ENCODE peak calls at places on chromosomes 13 and 19, in seven cellular contexts. E, V, L, D, C, G and W are unnamed samples.

GRCh38 chr19:46387713-46388130 is 25.6 kb downstream of the CCDC8 start:
- DNase-seq in E (no peak), V (peak), L (no peak), D (no peak), C (no peak), G (no peak), W (peak)

GRCh38 chr19:485583-486236 is 10.6 kb upstream of the MADCAM1 start:
- DNase-seq in E (no peak), V (no peak), L (peak), D (peak), C (peak), G (no peak), W (no peak)

GRCh38 chr13:32527151-32527550 is 11.4 kb downstream of the N4BP2L2 start:
- DNase-seq in E (no peak), V (no peak), L (no peak), D (no peak), C (no peak), G (no peak), W (no peak)

GRCh38 chr13:94333131-94333820 is 146.2 kb downstream of the DCT start:
- DNase-seq in E (no peak), V (no peak), L (no peak), D (no peak), C (no peak), G (no peak), W (no peak)

GRCh38 chr19:17107546-17108452 is 32.2 kb downstream of the MYO9B start:
- DNase-seq in E (peak), V (peak), L (peak), D (peak), C (peak), G (peak), W (no peak)

GRCh38 chr13:75222031-75222430 is 259.9 kb downstream of the TBC1D4 start:
- DNase-seq in E (no peak), V (no peak), L (no peak), D (no peak), C (no peak), G (no peak), W (no peak)

GRCh38 chr13:111855016-111855590 is 211.8 kb upstream of the SOX1 start:
- DNase-seq in E (no peak), V (no peak), L (no peak), D (no peak), C (no peak), G (no peak), W (peak)

GRCh38 chr13:45695198-45695730 is 6.9 kb upstream of the CBY2 start:
- DNase-seq in E (no peak), V (no peak), L (no peak), D (peak), C (no peak), G (no peak), W (no peak)

GRCh38 chr19:41195675-41196497 is 2.9 kb downstream of the CYP2S1 start:
- DNase-seq in E (no peak), V (no peak), L (no peak), D (peak), C (no peak), G (peak), W (no peak)

GRCh38 chr13:98478134-98479129 is 98.5 kb downstream of the STK24 start:
- DNase-seq in E (no peak), V (no peak), L (peak), D (no peak), C (no peak), G (peak), W (no peak)

GRCh38 chr13:74305876-74306275 is 171.7 kb upstream of the KLF12 start:
- DNase-seq in E (no peak), V (no peak), L (no peak), D (no peak), C (no peak), G (no peak), W (no peak)

GRCh38 chr13:42239644-42240043 is 32.3 kb upstream of the AKAP11 start:
- DNase-seq in E (no peak), V (no peak), L (no peak), D (no peak), C (no peak), G (no peak), W (no peak)

GRCh38 chr19:36638862-36639510 is 27.7 kb downstream of the ZNF461 start:
- DNase-seq in E (no peak), V (no peak), L (no peak), D (no peak), C (no peak), G (no peak), W (no peak)

GRCh38 chr19:7676376-7676775 is 514 bp upstream of the MCEMP1 start:
- DNase-seq in E (no peak), V (no peak), L (no peak), D (peak), C (no peak), G (no peak), W (no peak)

GRCh38 chr13:49376121-49376520 is 67.7 kb downstream of the CAB39L start:
- DNase-seq in E (no peak), V (no peak), L (no peak), D (no peak), C (no peak), G (no peak), W (no peak)

GRCh38 chr13:23504188-23504587 is 66.0 kb upstream of the TNFRSF19 start:
- DNase-seq in E (no peak), V (no peak), L (peak), D (no peak), C (no peak), G (peak), W (no peak)

GRCh38 chr19:13181747-13182388 is 31.7 kb downstream of the IER2 start:
- DNase-seq in E (peak), V (peak), L (peak), D (peak), C (no peak), G (peak), W (no peak)

GRCh38 chr19:16342002-16342715 is 17.5 kb downstream of the KLF2 start:
- DNase-seq in E (no peak), V (peak), L (no peak), D (peak), C (no peak), G (no peak), W (no peak)

GRCh38 chr19:49224856-49225255 is 67.3 kb downstream of the TRPM4 start:
- DNase-seq in E (no peak), V (no peak), L (peak), D (peak), C (no peak), G (peak), W (peak)

GRCh38 chr19:41691268-41691970 is 3.3 kb upstream of the CEACAM7 start:
- DNase-seq in E (no peak), V (no peak), L (peak), D (peak), C (no peak), G (no peak), W (no peak)

GRCh38 chr19:46367434-46367833 is 20.5 kb downstream of the PPP5C start:
- DNase-seq in E (no peak), V (peak), L (no peak), D (no peak), C (no peak), G (no peak), W (peak)

GRCh38 chr19:54551293-54551692 is 22.3 kb upstream of the LILRA2 start:
- DNase-seq in E (no peak), V (no peak), L (no peak), D (no peak), C (no peak), G (no peak), W (no peak)

GRCh38 chr13:41458187-41458938 is 1.0 kb downstream of the RGCC start:
- DNase-seq in E (no peak), V (peak), L (peak), D (peak), C (no peak), G (no peak), W (no peak)

GRCh38 chr19:13102666-13103584 is at the start of gene LYL1:
- DNase-seq in E (peak), V (peak), L (peak), D (peak), C (no peak), G (no peak), W (no peak)

GRCh38 chr19:41821003-41821735 is 23.3 kb downstream of the LYPD4 start:
- DNase-seq in E (no peak), V (no peak), L (peak), D (peak), C (no peak), G (peak), W (peak)

DNA sequence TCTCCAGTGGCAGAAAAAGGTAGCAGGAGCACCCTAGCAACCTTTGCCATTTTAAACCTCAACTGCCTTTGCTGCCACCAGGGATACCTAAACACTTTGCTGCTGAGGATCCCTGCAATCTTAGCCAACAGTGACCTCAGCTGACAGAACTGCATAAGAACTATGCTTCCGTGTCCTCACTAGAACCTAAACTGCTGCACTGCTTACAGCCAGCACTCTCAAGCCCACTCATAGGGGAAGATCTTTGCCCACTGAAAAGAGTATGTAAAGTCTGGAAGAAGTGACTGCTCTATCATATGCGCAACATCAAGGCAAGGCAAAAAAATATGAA is 270.0 kb upstream of the PCDH20 start:
- DNase-seq in E (no peak), V (no peak), L (peak), D (no peak), C (no peak), G (no peak), W (no peak)
- TF ChIP-seq CTCF in E (no peak), V (peak), L (no peak), D (no peak), C (no peak), G (peak), W (peak)

GRCh38 chr19:35495107-35496064 is 5.1 kb upstream of the KRTDAP start:
- DNase-seq in E (peak), V (peak), L (peak), D (peak), C (no peak), G (peak), W (no peak)
- TF ChIP-seq CTCF in E (peak), V (peak), L (peak), D (peak), C (peak), G (peak), W (peak)

DNA sequence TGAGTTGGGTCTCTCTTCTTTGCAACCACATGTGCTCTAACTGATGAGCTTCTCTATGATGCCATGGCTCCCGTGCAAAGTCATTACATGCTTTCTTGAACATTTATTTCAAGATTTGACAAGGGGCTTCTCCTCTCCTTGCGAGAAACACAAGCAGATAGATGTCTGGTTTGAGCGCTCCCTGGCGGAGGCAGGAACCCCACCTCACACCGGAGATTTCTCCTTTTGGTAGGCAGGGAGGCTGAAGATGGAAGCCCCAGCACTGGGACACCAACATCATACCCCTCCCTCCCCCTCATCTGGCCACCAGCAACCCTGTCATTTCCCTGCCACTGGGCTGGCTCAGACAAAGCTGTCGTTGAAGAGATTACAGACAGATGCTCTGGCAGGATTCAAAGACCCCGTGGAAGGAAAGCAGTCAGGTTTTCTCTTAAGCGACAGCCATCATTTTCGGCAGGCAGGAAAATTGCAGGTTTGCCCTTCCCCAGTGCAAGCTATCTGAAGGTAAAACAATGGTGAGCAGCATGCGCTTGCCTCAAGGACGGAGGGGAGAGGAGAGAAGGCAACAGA is 344.0 kb upstream of the TSHZ3 start:
- DNase-seq in E (no peak), V (no peak), L (no peak), D (no peak), C (no peak), G (no peak), W (no peak)
- TF ChIP-seq CTCF in E (no peak), V (no peak), L (no peak), D (no peak), C (no peak), G (no peak), W (no peak)

GRCh38 chr13:87669379-87669978 is 1.7 kb upstream of the SLITRK5 start:
- DNase-seq in E (no peak), V (no peak), L (peak), D (no peak), C (no peak), G (no peak), W (no peak)
- TF ChIP-seq CTCF in E (no peak), V (no peak), L (peak), D (peak), C (peak), G (peak), W (peak)

GRCh38 chr13:83943530-83944279 is 61.4 kb upstream of the SLITRK1 start:
- DNase-seq in E (no peak), V (no peak), L (no peak), D (peak), C (no peak), G (no peak), W (no peak)
- TF ChIP-seq CTCF in E (no peak), V (no peak), L (no peak), D (no peak), C (no peak), G (no peak), W (no peak)

DNA sequence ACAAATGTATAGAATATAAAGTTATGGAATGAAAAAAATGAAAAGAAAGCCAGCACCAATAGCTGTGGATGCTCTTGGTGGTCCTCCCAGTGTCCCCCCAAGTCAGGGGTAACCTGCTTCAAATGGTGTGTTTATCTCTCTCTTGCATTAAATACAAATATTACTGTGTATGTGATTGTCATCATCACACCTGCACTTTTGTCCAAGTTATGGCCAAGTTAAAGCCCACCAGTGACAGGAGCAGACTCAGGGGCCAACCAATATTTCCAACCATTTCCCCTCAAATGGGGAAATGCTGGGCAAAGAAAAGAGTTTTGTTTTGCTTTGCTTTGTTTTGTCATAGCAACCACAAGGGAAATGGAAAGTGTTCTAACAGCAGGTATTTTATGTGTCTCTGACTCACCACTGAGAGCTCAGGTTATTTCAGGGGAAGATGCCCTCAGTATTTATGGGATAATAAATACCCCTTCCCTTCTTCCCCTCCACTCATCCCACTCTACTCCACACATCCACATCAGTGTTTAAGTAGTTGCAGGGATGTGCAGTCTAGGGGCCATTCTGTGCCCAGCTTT is 133.6 kb downstream of the COL4A1 start:
- DNase-seq in E (no peak), V (no peak), L (no peak), D (no peak), C (no peak), G (no peak), W (no peak)
- TF ChIP-seq CTCF in E (no peak), V (no peak), L (no peak), D (no peak), C (no peak), G (no peak), W (no peak)